ENCODE peak calls at places on chromosomes 5 and 9, in seven cellular contexts. One of them, this sample, is unnamed.
A peak's percentile ranks its signal among the peaks of the same experiment; 100 is the strongest.

GRCh38 chr9:6894135-6894534 is 136.4 kb downstream of the KDM4C start:
- DNase-seq in HS-5: no peak
- DNase-seq in Right ventricle myocardium superior: no peak
- DNase-seq in mammary epithelial cell: no peak
- DNase-seq in GF-D8: no peak
- DNase-seq in germinal center: no peak
- DNase-seq in WTC11: no peak
- DNase-seq in this sample: no peak

GRCh38 chr9:35001803-35002502 is 12.4 kb downstream of the DNAJB5 start:
- DNase-seq in Right ventricle myocardium superior: no peak
- DNase-seq in GF-D8: no peak
- DNase-seq in WTC11: no peak
- DNase-seq in germinal center: peak; percentile 0
- DNase-seq in HS-5: no peak
- DNase-seq in mammary epithelial cell: peak; percentile 91
- DNase-seq in this sample: no peak

GRCh38 chr5:127320032-127320945 is 29.7 kb downstream of the MEGF10 start:
- DNase-seq in mammary epithelial cell: peak; percentile 46
- DNase-seq in HS-5: peak; percentile 68
- DNase-seq in Right ventricle myocardium superior: no peak
- DNase-seq in GF-D8: peak; percentile 20
- DNase-seq in WTC11: no peak
- DNase-seq in germinal center: no peak
- DNase-seq in this sample: peak; percentile 8

GRCh38 chr9:16809912-16810610 is 60.4 kb downstream of the BNC2 start:
- DNase-seq in germinal center: no peak
- DNase-seq in HS-5: no peak
- DNase-seq in mammary epithelial cell: peak; percentile 13
- DNase-seq in GF-D8: no peak
- DNase-seq in WTC11: peak; percentile 90
- DNase-seq in Right ventricle myocardium superior: no peak
- DNase-seq in this sample: no peak

GRCh38 chr5:57532513-57533497 is 50.2 kb upstream of the ACTBL2 start:
- DNase-seq in GF-D8: no peak
- DNase-seq in WTC11: no peak
- DNase-seq in HS-5: peak; percentile 33
- DNase-seq in germinal center: no peak
- DNase-seq in mammary epithelial cell: peak; percentile 63
- DNase-seq in Right ventricle myocardium superior: no peak
- DNase-seq in this sample: no peak

GRCh38 chr9:35604578-35605335 is at the start of gene TESK1:
- DNase-seq in Right ventricle myocardium superior: peak; percentile 86
- DNase-seq in mammary epithelial cell: peak; percentile 79
- DNase-seq in WTC11: peak; percentile 90
- DNase-seq in GF-D8: no peak
- DNase-seq in germinal center: peak; percentile 92
- DNase-seq in HS-5: peak; percentile 32
- DNase-seq in this sample: peak; percentile 25

GRCh38 chr9:113622600-113623400 is 159.3 kb downstream of the RGS3 start:
- DNase-seq in WTC11: peak; percentile 70
- DNase-seq in mammary epithelial cell: peak; percentile 90
- DNase-seq in Right ventricle myocardium superior: no peak
- DNase-seq in germinal center: peak; percentile 85
- DNase-seq in GF-D8: no peak
- DNase-seq in HS-5: peak; percentile 98
- DNase-seq in this sample: no peak

GRCh38 chr9:29176786-29177185 is 1603.5 kb upstream of the C9orf72 start:
- DNase-seq in mammary epithelial cell: no peak
- DNase-seq in germinal center: no peak
- DNase-seq in HS-5: no peak
- DNase-seq in GF-D8: no peak
- DNase-seq in Right ventricle myocardium superior: no peak
- DNase-seq in WTC11: no peak
- DNase-seq in this sample: no peak

GRCh38 chr9:93680445-93681315 is 104.3 kb downstream of the PHF2 start:
- DNase-seq in mammary epithelial cell: no peak
- DNase-seq in Right ventricle myocardium superior: no peak
- DNase-seq in HS-5: no peak
- DNase-seq in WTC11: peak; percentile 9
- DNase-seq in GF-D8: no peak
- DNase-seq in germinal center: no peak
- DNase-seq in this sample: no peak

GRCh38 chr5:102231693-102232619 is 64.1 kb downstream of the SLCO4C1 start:
- DNase-seq in WTC11: no peak
- DNase-seq in germinal center: no peak
- DNase-seq in HS-5: no peak
- DNase-seq in GF-D8: no peak
- DNase-seq in Right ventricle myocardium superior: no peak
- DNase-seq in mammary epithelial cell: no peak
- DNase-seq in this sample: no peak

GRCh38 chr5:172450861-172451695 is 3.2 kb downstream of the SH3PXD2B start:
- DNase-seq in Right ventricle myocardium superior: no peak
- DNase-seq in HS-5: no peak
- DNase-seq in GF-D8: no peak
- DNase-seq in germinal center: peak; percentile 33
- DNase-seq in mammary epithelial cell: no peak
- DNase-seq in WTC11: peak; percentile 71
- DNase-seq in this sample: peak; percentile 30

GRCh38 chr5:1997640-1998347 is 115.1 kb upstream of the IRX4 start:
- DNase-seq in GF-D8: peak; percentile 88
- DNase-seq in Right ventricle myocardium superior: no peak
- DNase-seq in germinal center: no peak
- DNase-seq in mammary epithelial cell: no peak
- DNase-seq in WTC11: no peak
- DNase-seq in HS-5: no peak
- DNase-seq in this sample: peak; percentile 74

GRCh38 chr5:146582015-146582414 is 66.0 kb upstream of the GPR151 start:
- DNase-seq in HS-5: no peak
- DNase-seq in GF-D8: no peak
- DNase-seq in WTC11: no peak
- DNase-seq in germinal center: no peak
- DNase-seq in Right ventricle myocardium superior: no peak
- DNase-seq in mammary epithelial cell: no peak
- DNase-seq in this sample: no peak

GRCh38 chr9:738209-738915 is 103.1 kb upstream of the DMRT1 start:
- DNase-seq in mammary epithelial cell: peak; percentile 94
- DNase-seq in WTC11: no peak
- DNase-seq in HS-5: peak; percentile 90
- DNase-seq in Right ventricle myocardium superior: peak; percentile 71
- DNase-seq in germinal center: no peak
- DNase-seq in GF-D8: no peak
- DNase-seq in this sample: no peak

GRCh38 chr9:115414561-115414960 is 296.6 kb upstream of the TNC start:
- DNase-seq in germinal center: no peak
- DNase-seq in Right ventricle myocardium superior: no peak
- DNase-seq in mammary epithelial cell: no peak
- DNase-seq in GF-D8: no peak
- DNase-seq in HS-5: no peak
- DNase-seq in WTC11: no peak
- DNase-seq in this sample: no peak

GRCh38 chr9:98811051-98811650 is 3.7 kb downstream of the GALNT12 start:
- DNase-seq in Right ventricle myocardium superior: no peak
- DNase-seq in HS-5: peak; percentile 78
- DNase-seq in WTC11: no peak
- DNase-seq in germinal center: no peak
- DNase-seq in GF-D8: no peak
- DNase-seq in mammary epithelial cell: peak; percentile 88
- DNase-seq in this sample: no peak

GRCh38 chr9:4508246-4508906 is 18.1 kb downstream of the SLC1A1 start:
- DNase-seq in WTC11: no peak
- DNase-seq in HS-5: peak; percentile 72
- DNase-seq in GF-D8: no peak
- DNase-seq in mammary epithelial cell: peak; percentile 81
- DNase-seq in Right ventricle myocardium superior: no peak
- DNase-seq in germinal center: no peak
- DNase-seq in this sample: no peak

GRCh38 chr5:111227805-111228204 is 3.6 kb downstream of the CAMK4 start:
- DNase-seq in mammary epithelial cell: peak; percentile 61
- DNase-seq in WTC11: no peak
- DNase-seq in HS-5: no peak
- DNase-seq in Right ventricle myocardium superior: no peak
- DNase-seq in GF-D8: no peak
- DNase-seq in germinal center: no peak
- DNase-seq in this sample: no peak

GRCh38 chr9:36866840-36867239 is 167.2 kb downstream of the PAX5 start:
- DNase-seq in Right ventricle myocardium superior: no peak
- DNase-seq in WTC11: no peak
- DNase-seq in HS-5: no peak
- DNase-seq in GF-D8: no peak
- DNase-seq in germinal center: no peak
- DNase-seq in mammary epithelial cell: no peak
- DNase-seq in this sample: no peak

GRCh38 chr5:33992864-33993263 is 8.4 kb upstream of the SLC45A2 start:
- DNase-seq in Right ventricle myocardium superior: no peak
- DNase-seq in HS-5: no peak
- DNase-seq in WTC11: no peak
- DNase-seq in mammary epithelial cell: no peak
- DNase-seq in GF-D8: no peak
- DNase-seq in germinal center: no peak
- DNase-seq in this sample: no peak

GRCh38 chr5:40258205-40258604 is 421.5 kb upstream of the PTGER4 start:
- DNase-seq in germinal center: no peak
- DNase-seq in WTC11: no peak
- DNase-seq in Right ventricle myocardium superior: no peak
- DNase-seq in HS-5: no peak
- DNase-seq in GF-D8: no peak
- DNase-seq in mammary epithelial cell: no peak
- DNase-seq in this sample: peak; percentile 61

GRCh38 chr5:109943701-109944235 is 254.0 kb downstream of the MAN2A1 start:
- DNase-seq in germinal center: no peak
- DNase-seq in WTC11: no peak
- DNase-seq in Right ventricle myocardium superior: no peak
- DNase-seq in mammary epithelial cell: no peak
- DNase-seq in GF-D8: no peak
- DNase-seq in HS-5: no peak
- DNase-seq in this sample: no peak

GRCh38 chr9:129841071-129841470 is 5.8 kb downstream of the USP20 start:
- DNase-seq in GF-D8: no peak
- DNase-seq in WTC11: no peak
- DNase-seq in HS-5: no peak
- DNase-seq in mammary epithelial cell: no peak
- DNase-seq in Right ventricle myocardium superior: no peak
- DNase-seq in germinal center: no peak
- DNase-seq in this sample: no peak

GRCh38 chr9:89442981-89443817 is 54.7 kb downstream of the SEMA4D start:
- DNase-seq in WTC11: no peak
- DNase-seq in germinal center: no peak
- DNase-seq in Right ventricle myocardium superior: no peak
- DNase-seq in HS-5: no peak
- DNase-seq in mammary epithelial cell: no peak
- DNase-seq in GF-D8: no peak
- DNase-seq in this sample: no peak

GRCh38 chr9:113737414-113738271 is 138.5 kb upstream of the ZNF618 start:
- DNase-seq in GF-D8: no peak
- DNase-seq in WTC11: peak; percentile 70
- DNase-seq in HS-5: no peak
- DNase-seq in germinal center: peak; percentile 28
- DNase-seq in mammary epithelial cell: peak; percentile 57
- DNase-seq in Right ventricle myocardium superior: no peak
- DNase-seq in this sample: peak; percentile 14